ENCODE peak calls at places on chromosomes 2 and 18, in seven cellular contexts. Z is IMR-90, I is T-helper 2 cell, S is HT1080, H is Right ventricle myocardium inferior, F is NCI-H446 treated with DMSO at 0.1 percent for 48 hours, K is uterus. J is an unnamed sample.

GRCh38 chr2:44155577-44156446 is 12.9 kb upstream of the PPM1B start:
- DNase-seq in H (no peak), Z (peak), S (peak), F (no peak), K (no peak), I (no peak), J (no peak)

GRCh38 chr2:193868833-193869232 is 1674.1 kb upstream of the TMEFF2 start:
- DNase-seq in I (no peak), Z (no peak), F (peak), K (no peak), S (peak), H (no peak), J (no peak)

GRCh38 chr2:27582695-27583389 is at the start of gene ZNF512:
- DNase-seq in K (peak), H (peak), Z (peak), I (peak), S (peak), F (peak), J (peak)

GRCh38 chr2:124776332-124776731 is 751.2 kb downstream of the CNTNAP5 start:
- DNase-seq in K (no peak), S (no peak), H (no peak), F (no peak), Z (no peak), I (no peak), J (no peak)

GRCh38 chr2:64854773-64855237 is 134.4 kb upstream of the SLC1A4 start:
- DNase-seq in F (no peak), S (peak), Z (peak), I (no peak), H (no peak), K (peak), J (no peak)

GRCh38 chr2:40434638-40435296 is 17.1 kb downstream of the SLC8A1 start:
- DNase-seq in Z (peak), K (peak), I (no peak), F (peak), S (peak), H (no peak), J (no peak)

GRCh38 chr18:63025251-63025710 is 294.3 kb downstream of the BCL2 start:
- DNase-seq in I (no peak), H (peak), K (peak), S (no peak), Z (no peak), F (no peak), J (no peak)

GRCh38 chr18:25896178-25896780 is 194.1 kb downstream of the SS18 start:
- DNase-seq in S (peak), K (no peak), F (no peak), Z (peak), I (no peak), H (no peak), J (no peak)

GRCh38 chr2:98895221-98895620 is 40.8 kb downstream of the CRACDL start:
- DNase-seq in F (no peak), I (no peak), K (no peak), Z (no peak), S (no peak), H (no peak), J (no peak)

GRCh38 chr2:38375711-38376345 is 1.2 kb downstream of the ATL2 start:
- DNase-seq in I (peak), K (no peak), Z (peak), S (no peak), F (no peak), H (no peak), J (peak)

GRCh38 chr2:239378021-239378917 is 22.6 kb downstream of the HDAC4 start:
- DNase-seq in F (no peak), I (no peak), H (peak), S (no peak), Z (no peak), K (no peak), J (no peak)

GRCh38 chr2:142234701-142235100 is 103.9 kb upstream of the LRP1B start:
- DNase-seq in I (no peak), H (no peak), F (peak), Z (no peak), K (no peak), S (no peak), J (no peak)

GRCh38 chr2:232960862-232961261 is 52.2 kb downstream of the NGEF start:
- DNase-seq in F (no peak), H (no peak), I (no peak), S (peak), K (no peak), Z (no peak), J (no peak)

GRCh38 chr2:240992572-240993291 is 5.7 kb upstream of the SNED1 start:
- DNase-seq in I (no peak), K (peak), H (peak), Z (no peak), S (no peak), F (no peak), J (no peak)

GRCh38 chr2:18788590-18788989 is 199.2 kb upstream of the NT5C1B start:
- DNase-seq in Z (peak), I (no peak), K (no peak), S (peak), F (no peak), H (no peak), J (no peak)

GRCh38 chr2:118991554-118991953 is 49.6 kb downstream of the MARCO start:
- DNase-seq in S (no peak), I (no peak), F (no peak), K (no peak), H (no peak), Z (no peak), J (no peak)

GRCh38 chr2:206876176-206876575 is 63.1 kb upstream of the CPO start:
- DNase-seq in S (no peak), H (peak), Z (no peak), F (no peak), K (no peak), I (no peak), J (no peak)

GRCh38 chr2:169105433-169105832 is 36.1 kb downstream of the DHRS9 start:
- DNase-seq in S (no peak), I (no peak), K (no peak), Z (no peak), H (no peak), F (no peak), J (no peak)

GRCh38 chr2:239776441-239777033 is 248.6 kb downstream of the NDUFA10 start:
- DNase-seq in K (no peak), I (no peak), H (no peak), Z (no peak), F (no peak), S (no peak), J (no peak)

GRCh38 chr2:30888841-30889407 is 81.7 kb upstream of the CAPN13 start:
- DNase-seq in F (no peak), H (no peak), Z (no peak), S (no peak), K (no peak), I (no peak), J (no peak)

J was measured in T-helper 9 cell.